ENCODE peak calls at places on chromosomes 7 and 10, in five cellular contexts. K is AG08395; M is stimulated activated naive CD8-positive, alpha-beta T cell treated with anti-CD3 and anti-CD28 coated beads, Interleukin-15, Interleukin-2, amounts not matched to agents 100 U/mL and 50 U/mL, for 24 hours; Z is NCI-H1105 treated with DMSO at 0.1 percent for 48 hours; D is caudate nucleus. E is an unnamed sample.
A peak's percentile ranks its signal among the peaks of the same experiment; 100 is the strongest.

GRCh38 chr10:113222207-113222606 is 272.2 kb downstream of the TCF7L2 start:
- DNase-seq in M (no peak), D (no peak), K (peak; percentile 41), Z (no peak), E (no peak)

GRCh38 chr10:60856405-60856804 is 78.1 kb downstream of the CDK1 start:
- DNase-seq in Z (no peak), K (no peak), M (no peak), D (no peak), E (no peak)

GRCh38 chr10:1938317-1938716 is 201.0 kb upstream of the ADARB2 start:
- DNase-seq in K (no peak), M (peak; percentile 64), Z (no peak), D (no peak), E (no peak)

GRCh38 chr7:134908289-134908688 is 78.0 kb upstream of the AGBL3 start:
- DNase-seq in K (no peak), M (no peak), D (no peak), Z (no peak), E (no peak)

GRCh38 chr7:114481995-114482394 is 67.4 kb downstream of the FOXP2 start:
- DNase-seq in K (no peak), D (no peak), M (no peak), Z (peak; percentile 94), E (no peak)

GRCh38 chr7:140533394-140533872 is 54.1 kb upstream of the MKRN1 start:
- DNase-seq in Z (no peak), K (no peak), D (no peak), M (no peak), E (no peak)

GRCh38 chr10:124722812-124723783 is 21.1 kb downstream of the FAM53B start:
- DNase-seq in Z (no peak), D (no peak), M (peak; percentile 62), K (no peak), E (no peak)

GRCh38 chr10:71878327-71879034 is 27.4 kb upstream of the PSAP start:
- DNase-seq in Z (no peak), D (no peak), M (peak; percentile 55), K (no peak), E (no peak)

GRCh38 chr7:48426966-48427555 is 255.8 kb downstream of the ABCA13 start:
- DNase-seq in Z (peak; percentile 46), M (no peak), D (no peak), K (peak; percentile 4), E (no peak)

GRCh38 chr10:115355162-115355760 is 262.1 kb downstream of the ATRNL1 start:
- DNase-seq in K (peak; percentile 46), D (no peak), Z (peak; percentile 65), M (peak; percentile 23), E (no peak)

GRCh38 chr10:58544135-58544534 is 31.5 kb downstream of the BICC1 start:
- DNase-seq in M (no peak), D (no peak), Z (no peak), K (no peak), E (no peak)

GRCh38 chr10:52951819-52952218 is 179.2 kb upstream of the MBL2 start:
- DNase-seq in M (peak; percentile 8), D (peak; percentile 7), Z (no peak), K (no peak), E (peak; percentile 62)

GRCh38 chr10:129758591-129759021 is 205.5 kb downstream of the EBF3 start:
- DNase-seq in K (no peak), Z (no peak), M (no peak), D (no peak), E (peak; percentile 22)

GRCh38 chr10:67925449-67926005 is 41.1 kb downstream of the SIRT1 start:
- DNase-seq in K (peak; percentile 51), D (no peak), Z (no peak), M (no peak), E (no peak)

GRCh38 chr7:156764016-156764669 is 123.6 kb downstream of the RNF32 start:
- DNase-seq in M (peak; percentile 19), D (peak; percentile 71), Z (peak; percentile 89), K (peak; percentile 81), E (peak; percentile 82)

E was measured in stomach.